ENCODE peak calls at places on chromosomes 4 and X, in nine cellular contexts. One of them, this sample, is unnamed.

GRCh38 chr4:2290488-2290887 is 28.6 kb upstream of the MXD4 start:
- DNase-seq in spleen: peak; percentile 80
- DNase-seq in K562: no peak
- DNase-seq in suprapubic skin: peak; percentile 45
- DNase-seq in stomach: no peak
- DNase-seq in sigmoid colon: peak; percentile 48
- DNase-seq in endothelial cell of umbilical vein: no peak
- DNase-seq in transverse colon: no peak
- DNase-seq in GM23338: no peak
- DNase-seq in this sample: no peak

GRCh38 chr4:137674066-137674465 is 141.8 kb upstream of the PCDH18 start:
- DNase-seq in stomach: no peak
- DNase-seq in sigmoid colon: no peak
- DNase-seq in transverse colon: no peak
- DNase-seq in spleen: no peak
- DNase-seq in endothelial cell of umbilical vein: no peak
- DNase-seq in K562: no peak
- DNase-seq in suprapubic skin: no peak
- DNase-seq in GM23338: no peak
- DNase-seq in this sample: no peak

GRCh38 chrX:9566150-9566621 is 101.3 kb downstream of the TBL1X start:
- DNase-seq in transverse colon: peak; percentile 51
- DNase-seq in K562: peak; percentile 8
- DNase-seq in stomach: peak; percentile 43
- DNase-seq in spleen: no peak
- DNase-seq in suprapubic skin: no peak
- DNase-seq in GM23338: no peak
- DNase-seq in endothelial cell of umbilical vein: peak; percentile 76
- DNase-seq in sigmoid colon: peak; percentile 83
- DNase-seq in this sample: no peak

GRCh38 chr4:56723201-56723605 is 42.1 kb upstream of the HOPX start:
- DNase-seq in stomach: no peak
- DNase-seq in spleen: no peak
- DNase-seq in suprapubic skin: no peak
- DNase-seq in transverse colon: no peak
- DNase-seq in sigmoid colon: no peak
- DNase-seq in GM23338: no peak
- DNase-seq in endothelial cell of umbilical vein: no peak
- DNase-seq in K562: no peak
- DNase-seq in this sample: no peak

GRCh38 chr4:73897380-73898136 is 28.4 kb downstream of the CXCL1 start:
- DNase-seq in suprapubic skin: no peak
- DNase-seq in transverse colon: no peak
- DNase-seq in sigmoid colon: no peak
- DNase-seq in spleen: no peak
- DNase-seq in stomach: no peak
- DNase-seq in endothelial cell of umbilical vein: no peak
- DNase-seq in GM23338: no peak
- DNase-seq in K562: no peak
- DNase-seq in this sample: no peak

GRCh38 chrX:38664285-38664684 is 102.9 kb downstream of the TSPAN7 start:
- DNase-seq in K562: peak; percentile 37
- DNase-seq in suprapubic skin: no peak
- DNase-seq in stomach: no peak
- DNase-seq in GM23338: peak; percentile 49
- DNase-seq in transverse colon: no peak
- DNase-seq in endothelial cell of umbilical vein: peak; percentile 20
- DNase-seq in spleen: no peak
- DNase-seq in sigmoid colon: no peak
- DNase-seq in this sample: no peak

GRCh38 chrX:102976793-102977495 is 39.9 kb downstream of the RAB40AL start:
- DNase-seq in suprapubic skin: no peak
- DNase-seq in endothelial cell of umbilical vein: no peak
- DNase-seq in spleen: no peak
- DNase-seq in sigmoid colon: no peak
- DNase-seq in stomach: no peak
- DNase-seq in GM23338: no peak
- DNase-seq in K562: no peak
- DNase-seq in transverse colon: no peak
- DNase-seq in this sample: no peak

GRCh38 chr4:112898357-112899141 is 150.9 kb upstream of the ANK2 start:
- DNase-seq in stomach: no peak
- DNase-seq in suprapubic skin: no peak
- DNase-seq in transverse colon: no peak
- DNase-seq in sigmoid colon: no peak
- DNase-seq in endothelial cell of umbilical vein: no peak
- DNase-seq in spleen: no peak
- DNase-seq in GM23338: peak; percentile 36
- DNase-seq in K562: no peak
- DNase-seq in this sample: no peak

GRCh38 chr4:144666539-144667175 is 20.7 kb downstream of the HHIP start:
- DNase-seq in transverse colon: no peak
- DNase-seq in sigmoid colon: no peak
- DNase-seq in stomach: no peak
- DNase-seq in K562: no peak
- DNase-seq in suprapubic skin: no peak
- DNase-seq in endothelial cell of umbilical vein: peak; percentile 66
- DNase-seq in spleen: no peak
- DNase-seq in GM23338: no peak
- DNase-seq in this sample: no peak

GRCh38 chr4:61086357-61086756 is 113.8 kb upstream of the ADGRL3 start:
- DNase-seq in suprapubic skin: no peak
- DNase-seq in sigmoid colon: no peak
- DNase-seq in transverse colon: no peak
- DNase-seq in GM23338: no peak
- DNase-seq in spleen: no peak
- DNase-seq in stomach: no peak
- DNase-seq in K562: no peak
- DNase-seq in endothelial cell of umbilical vein: no peak
- DNase-seq in this sample: no peak
- TF ChIP-seq POLR2AphosphoS5 in suprapubic skin: no peak
- TF ChIP-seq POLR2AphosphoS5 in sigmoid colon: no peak
- TF ChIP-seq POLR2AphosphoS5 in transverse colon: no peak
- TF ChIP-seq POLR2AphosphoS5 in GM23338: no peak
- TF ChIP-seq POLR2AphosphoS5 in spleen: no peak
- TF ChIP-seq POLR2AphosphoS5 in stomach: no peak
- TF ChIP-seq POLR2AphosphoS5 in K562: no peak
- TF ChIP-seq POLR2AphosphoS5 in endothelial cell of umbilical vein: no peak
- TF ChIP-seq POLR2AphosphoS5 in this sample: no peak

DNA sequence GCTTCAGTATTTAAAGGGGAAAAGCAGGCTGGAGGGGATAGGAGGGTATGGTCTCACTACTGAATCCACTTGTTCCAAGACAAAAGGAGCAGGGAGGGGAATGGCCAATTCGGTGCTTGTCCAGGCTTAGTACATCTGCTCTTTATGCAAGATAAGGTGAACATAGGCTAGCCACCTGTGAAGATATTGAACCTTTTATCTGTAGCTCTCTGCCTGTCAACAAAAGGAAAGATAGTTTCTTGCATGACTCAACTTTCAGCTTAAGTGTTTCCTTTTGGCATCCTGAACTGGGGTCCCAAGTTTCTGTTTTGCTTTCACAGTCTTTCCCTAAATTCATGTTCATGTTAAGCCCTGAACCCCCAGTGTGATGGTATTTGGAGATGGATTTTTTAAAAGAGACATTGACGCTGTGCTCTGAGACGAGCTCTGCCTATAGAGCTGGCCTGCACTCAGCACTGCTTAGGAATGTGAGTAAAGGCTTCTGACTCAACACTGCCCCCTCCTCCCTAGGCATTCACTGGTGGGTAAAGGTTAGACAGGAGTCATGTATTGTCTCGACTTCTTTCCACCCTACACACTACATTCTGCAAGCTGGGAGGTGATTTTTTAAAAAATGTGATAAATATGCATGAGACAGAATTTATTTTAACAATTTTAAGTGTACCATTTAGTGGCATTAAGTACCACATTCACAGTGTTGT is 28.2 kb downstream of the FAM149A start:
- DNase-seq in K562: no peak
- DNase-seq in endothelial cell of umbilical vein: peak; percentile 36
- DNase-seq in stomach: no peak
- DNase-seq in spleen: no peak
- DNase-seq in suprapubic skin: no peak
- DNase-seq in GM23338: peak; percentile 83
- DNase-seq in transverse colon: no peak
- DNase-seq in sigmoid colon: no peak
- DNase-seq in this sample: no peak
- H3K4me3 ChIP-seq in K562: no peak overlapping the region
- H3K4me3 ChIP-seq in endothelial cell of umbilical vein: no peak overlapping the region
- H3K4me3 ChIP-seq in stomach: no peak overlapping the region
- H3K4me3 ChIP-seq in spleen: no peak overlapping the region
- H3K4me3 ChIP-seq in suprapubic skin: no peak overlapping the region
- H3K4me3 ChIP-seq in GM23338: no peak overlapping the region
- H3K4me3 ChIP-seq in transverse colon: no peak overlapping the region
- H3K4me3 ChIP-seq in sigmoid colon: no peak overlapping the region
- H3K4me3 ChIP-seq in this sample: no peak overlapping the region

GRCh38 chr4:52783069-52783468 is 31.8 kb upstream of the ERVMER34-1 start:
- DNase-seq in K562: no peak
- DNase-seq in GM23338: no peak
- DNase-seq in endothelial cell of umbilical vein: no peak
- DNase-seq in stomach: no peak
- DNase-seq in sigmoid colon: no peak
- DNase-seq in transverse colon: no peak
- DNase-seq in suprapubic skin: no peak
- DNase-seq in spleen: no peak
- DNase-seq in this sample: peak; percentile 35
- H3K4me1 ChIP-seq in K562: no peaks in the 10 kb centered on the region
- H3K4me1 ChIP-seq in GM23338: no peaks in the 10 kb centered on the region
- H3K4me1 ChIP-seq in endothelial cell of umbilical vein: no peaks in the 10 kb centered on the region
- H3K4me1 ChIP-seq in stomach: no peaks in the 10 kb centered on the region
- H3K4me1 ChIP-seq in sigmoid colon: no peaks in the 10 kb centered on the region
- H3K4me1 ChIP-seq in transverse colon: no peaks in the 10 kb centered on the region
- H3K4me1 ChIP-seq in suprapubic skin: peaks cover 8% of the 10 kb centered on the region
- H3K4me1 ChIP-seq in spleen: no peaks in the 10 kb centered on the region
- H3K4me1 ChIP-seq in this sample: no peaks in the 10 kb centered on the region

GRCh38 chrX:150291014-150291413 is 72.1 kb upstream of the MAMLD1 start:
- DNase-seq in suprapubic skin: no peak
- DNase-seq in transverse colon: no peak
- DNase-seq in GM23338: no peak
- DNase-seq in spleen: no peak
- DNase-seq in sigmoid colon: no peak
- DNase-seq in K562: no peak
- DNase-seq in endothelial cell of umbilical vein: no peak
- DNase-seq in stomach: no peak
- DNase-seq in this sample: peak; percentile 70

GRCh38 chrX:150298841-150299551 is 64.1 kb upstream of the MAMLD1 start:
- DNase-seq in K562: no peak
- DNase-seq in GM23338: no peak
- DNase-seq in spleen: no peak
- DNase-seq in stomach: no peak
- DNase-seq in sigmoid colon: no peak
- DNase-seq in endothelial cell of umbilical vein: no peak
- DNase-seq in transverse colon: no peak
- DNase-seq in suprapubic skin: no peak
- DNase-seq in this sample: no peak

DNA sequence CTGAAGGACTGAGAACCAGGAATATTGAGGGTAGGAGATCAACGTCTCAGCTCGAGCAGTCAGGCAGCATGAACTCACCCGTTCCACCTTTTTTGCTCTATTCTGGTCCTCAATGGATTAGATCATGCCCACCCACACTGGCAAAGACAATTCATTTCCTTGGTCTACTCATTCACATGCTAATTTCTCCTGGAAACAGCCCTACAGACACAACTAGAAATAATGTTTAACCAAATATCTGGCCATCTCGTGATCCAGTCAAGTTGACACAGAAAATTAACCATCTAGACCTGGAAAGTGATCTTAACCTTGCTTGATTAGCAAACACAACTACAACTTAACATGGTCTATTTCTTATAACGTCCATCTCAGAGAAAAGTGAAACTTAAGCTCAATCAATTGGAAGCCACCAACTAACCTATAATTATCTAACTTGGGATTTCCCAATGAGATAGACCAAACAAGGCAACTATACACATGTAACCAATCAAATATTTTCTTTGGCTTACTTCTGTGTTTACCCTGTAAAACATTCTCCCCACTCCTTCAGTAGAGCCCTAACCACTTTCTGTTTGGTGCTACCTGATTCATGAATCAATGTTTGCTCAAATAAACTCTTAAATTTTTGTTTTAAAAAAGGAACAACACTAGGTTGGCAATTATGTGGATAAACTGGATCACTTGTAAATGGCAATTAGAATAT is 69.7 kb upstream of the MAMLD1 start:
- DNase-seq in stomach: no peak
- DNase-seq in suprapubic skin: no peak
- DNase-seq in spleen: no peak
- DNase-seq in GM23338: no peak
- DNase-seq in endothelial cell of umbilical vein: no peak
- DNase-seq in K562: no peak
- DNase-seq in sigmoid colon: no peak
- DNase-seq in transverse colon: no peak
- DNase-seq in this sample: no peak
- TF ChIP-seq POLR2AphosphoS5 in stomach: no peak
- TF ChIP-seq POLR2AphosphoS5 in suprapubic skin: no peak
- TF ChIP-seq POLR2AphosphoS5 in spleen: no peak
- TF ChIP-seq POLR2AphosphoS5 in GM23338: no peak
- TF ChIP-seq POLR2AphosphoS5 in endothelial cell of umbilical vein: no peak
- TF ChIP-seq POLR2AphosphoS5 in K562: no peak
- TF ChIP-seq POLR2AphosphoS5 in sigmoid colon: no peak
- TF ChIP-seq POLR2AphosphoS5 in transverse colon: no peak
- TF ChIP-seq POLR2AphosphoS5 in this sample: no peak

GRCh38 chrX:68914337-68914989 is 85.6 kb downstream of the EFNB1 start:
- DNase-seq in sigmoid colon: no peak
- DNase-seq in spleen: peak; percentile 50
- DNase-seq in stomach: no peak
- DNase-seq in GM23338: peak; percentile 38
- DNase-seq in K562: no peak
- DNase-seq in endothelial cell of umbilical vein: no peak
- DNase-seq in suprapubic skin: no peak
- DNase-seq in transverse colon: no peak
- DNase-seq in this sample: no peak
- H3K4me3 ChIP-seq in sigmoid colon: no peak overlapping the region
- H3K4me3 ChIP-seq in spleen: no peak overlapping the region
- H3K4me3 ChIP-seq in stomach: no peak overlapping the region
- H3K4me3 ChIP-seq in GM23338: no peak overlapping the region
- H3K4me3 ChIP-seq in K562: no peak overlapping the region
- H3K4me3 ChIP-seq in endothelial cell of umbilical vein: no peak overlapping the region
- H3K4me3 ChIP-seq in suprapubic skin: no peak overlapping the region
- H3K4me3 ChIP-seq in transverse colon: no peak overlapping the region
- H3K4me3 ChIP-seq in this sample: no peak overlapping the region

GRCh38 chr4:37665347-37666009 is 20.7 kb downstream of the RELL1 start:
- DNase-seq in endothelial cell of umbilical vein: peak; percentile 91
- DNase-seq in transverse colon: peak; percentile 23
- DNase-seq in GM23338: no peak
- DNase-seq in stomach: no peak
- DNase-seq in K562: no peak
- DNase-seq in suprapubic skin: no peak
- DNase-seq in sigmoid colon: no peak
- DNase-seq in spleen: no peak
- DNase-seq in this sample: no peak
- H3K4me1 ChIP-seq in endothelial cell of umbilical vein: peaks cover 70% of the 10 kb centered on the region
- H3K4me1 ChIP-seq in transverse colon: peaks cover 24% of the 10 kb centered on the region
- H3K4me1 ChIP-seq in GM23338: peaks cover 52% of the 10 kb centered on the region
- H3K4me1 ChIP-seq in stomach: peaks cover 80% of the 10 kb centered on the region
- H3K4me1 ChIP-seq in K562: no peaks in the 10 kb centered on the region
- H3K4me1 ChIP-seq in suprapubic skin: peaks cover 61% of the 10 kb centered on the region
- H3K4me1 ChIP-seq in sigmoid colon: peaks cover 46% of the 10 kb centered on the region
- H3K4me1 ChIP-seq in spleen: peaks cover 77% of the 10 kb centered on the region
- H3K4me1 ChIP-seq in this sample: peaks cover 14% of the 10 kb centered on the region

This sample was measured in breast epithelium.